ENCODE peak calls at places on chromosomes 1 and 21, in five cellular contexts. J is ascending aorta; D is testis; N is Right ventricle myocardium superior; P is activated CD8-positive, alpha-beta T cell treated with anti-CD3 and anti-CD28 coated beads for 36 hours. O is an unnamed sample.

GRCh38 chr1:225681231-225681630 is 28.3 kb upstream of the ENAH start:
- DNase-seq in J (no peak), D (no peak), N (no peak), P (no peak), O (no peak)

GRCh38 chr1:153545067-153546055 is at the start of gene S100A4:
- DNase-seq in J (peak; percentile 84), D (peak; percentile 82), N (peak; percentile 95), P (peak; percentile 97), O (peak; percentile 93)

GRCh38 chr1:84077476-84078107 is 66.5 kb upstream of the PRKACB start:
- DNase-seq in J (peak; percentile 12), D (peak; percentile 88), N (peak; percentile 87), P (peak; percentile 81), O (peak; percentile 84)

GRCh38 chr1:25161981-25162380 is 70.3 kb downstream of the SYF2 start:
- DNase-seq in J (no peak), D (no peak), N (no peak), P (no peak), O (no peak)

GRCh38 chr21:46323227-46323709 is 402 bp downstream of the C21orf58 start:
- DNase-seq in J (no peak), D (peak; percentile 34), N (no peak), P (peak; percentile 36), O (peak; percentile 44)

GRCh38 chr1:21175670-21176581 is 771 bp downstream of the EIF4G3 start:
- DNase-seq in J (no peak), D (peak; percentile 41), N (peak; percentile 57), P (peak; percentile 32), O (peak; percentile 44)

GRCh38 chr1:179080866-179081695 is 789 bp upstream of the TOR3A start:
- DNase-seq in J (no peak), D (no peak), N (no peak), P (peak; percentile 63), O (peak; percentile 36)

GRCh38 chr21:8993284-8993942 is 1528.0 kb upstream of the TPTE start:
- DNase-seq in J (no peak), D (no peak), N (no peak), P (no peak), O (no peak)

GRCh38 chr1:34929497-34929852 is at the start of gene DLGAP3:
- DNase-seq in J (no peak), D (no peak), N (no peak), P (no peak), O (no peak)

GRCh38 chr1:203506821-203507220 is 12.9 kb downstream of the OPTC start:
- DNase-seq in J (no peak), D (no peak), N (no peak), P (no peak), O (no peak)

GRCh38 chr1:99600782-99601181 is 45.1 kb upstream of the PALMD start:
- DNase-seq in J (no peak), D (no peak), N (no peak), P (no peak), O (no peak)

GRCh38 chr1:204697893-204698292 is 12.4 kb upstream of the LRRN2 start:
- DNase-seq in J (no peak), D (no peak), N (no peak), P (no peak), O (no peak)

GRCh38 chr1:186559601-186560116 is 98.7 kb upstream of the PDC start:
- DNase-seq in J (no peak), D (no peak), N (no peak), P (no peak), O (no peak)

GRCh38 chr21:29378814-29379213 is 80.1 kb downstream of the BACH1 start:
- DNase-seq in J (no peak), D (no peak), N (no peak), P (no peak), O (no peak)

GRCh38 chr21:44438531-44439210 is 16.6 kb upstream of the LRRC3 start:
- DNase-seq in J (no peak), D (no peak), N (peak; percentile 87), P (no peak), O (peak; percentile 40)

GRCh38 chr1:10431065-10431730 is 965 bp downstream of the CENPS start:
- DNase-seq in J (no peak), D (no peak), N (no peak), P (peak; percentile 38), O (no peak)

GRCh38 chr1:231065510-231066241 is 25.6 kb upstream of the FAM89A start:
- DNase-seq in J (no peak), D (no peak), N (no peak), P (no peak), O (no peak)

GRCh38 chr1:74161494-74161893 is 36.5 kb downstream of the LRRIQ3 start:
- DNase-seq in J (no peak), D (no peak), N (no peak), P (no peak), O (no peak)

GRCh38 chr1:85697895-85698294 is 10.3 kb downstream of the ZNHIT6 start:
- DNase-seq in J (no peak), D (no peak), N (no peak), P (no peak), O (no peak)

GRCh38 chr1:200279810-200280411 is 129.9 kb downstream of the ZNF281 start:
- DNase-seq in J (no peak), D (peak; percentile 52), N (no peak), P (peak; percentile 51), O (peak; percentile 22)

GRCh38 chr1:151457911-151458882 is 1.1 kb downstream of the POGZ start:
- DNase-seq in J (no peak), D (peak; percentile 69), N (peak; percentile 83), P (peak; percentile 65), O (peak; percentile 76)

GRCh38 chr1:212699839-212700596 is at the start of gene BATF3:
- DNase-seq in J (peak; percentile 9), D (peak; percentile 25), N (peak; percentile 75), P (peak; percentile 82), O (peak; percentile 73)

GRCh38 chr1:236193184-236193583 is 50.8 kb downstream of the GPR137B start:
- DNase-seq in J (no peak), D (no peak), N (no peak), P (no peak), O (no peak)

GRCh38 chr1:88237026-88237425 is 447.0 kb upstream of the PKN2 start:
- DNase-seq in J (no peak), D (no peak), N (no peak), P (no peak), O (no peak)

GRCh38 chr1:202967684-202968281 is 726 bp upstream of the CYB5R1 start:
- DNase-seq in J (no peak), D (no peak), N (no peak), P (peak; percentile 36), O (no peak)

GRCh38 chr1:19034721-19035120 is 78.2 kb upstream of the IFFO2 start:
- DNase-seq in J (no peak), D (no peak), N (no peak), P (no peak), O (no peak)